ENCODE peak calls at places on chromosomes 1 and 21, in eight cellular contexts. R is HT1080, H is breast epithelium, U is AG09319, L is anterior cingulate cortex, O is NCI-H1105 treated with DMSO at 0.1 percent for 48 hours, S is left colon, E is substantia nigra. Y is an unnamed sample.

GRCh38 chr1:45499415-45499769 is 481 bp downstream of the CCDC163 start:
- DNase-seq in R (no peak), H (no peak), U (no peak), L (no peak), O (no peak), S (peak), E (no peak), Y (no peak)

GRCh38 chr1:182304218-182305016 is 87.2 kb downstream of the GLUL start:
- DNase-seq in R (no peak), H (no peak), U (no peak), L (no peak), O (peak), S (no peak), E (no peak), Y (no peak)

GRCh38 chr1:20713440-20713839 is 4.4 kb downstream of the KIF17 start:
- DNase-seq in R (no peak), H (no peak), U (no peak), L (no peak), O (no peak), S (no peak), E (no peak), Y (no peak)

GRCh38 chr1:44908427-44908826 is 65.4 kb upstream of the PTCH2 start:
- DNase-seq in R (no peak), H (no peak), U (no peak), L (no peak), O (no peak), S (no peak), E (no peak), Y (no peak)

GRCh38 chr1:187244623-187245022 is 415.9 kb downstream of the PLA2G4A start:
- DNase-seq in R (no peak), H (peak), U (no peak), L (no peak), O (peak), S (no peak), E (no peak), Y (no peak)

GRCh38 chr21:32626633-32627196 is 14.5 kb upstream of the CFAP298 start:
- DNase-seq in R (peak), H (no peak), U (peak), L (no peak), O (no peak), S (no peak), E (no peak), Y (no peak)

GRCh38 chr1:12409676-12410075 is 179.8 kb downstream of the VPS13D start:
- DNase-seq in R (no peak), H (no peak), U (no peak), L (no peak), O (no peak), S (peak), E (no peak), Y (peak)

GRCh38 chr1:153395776-153396175 is 4.9 kb upstream of the S100A8 start:
- DNase-seq in R (no peak), H (peak), U (no peak), L (no peak), O (no peak), S (no peak), E (no peak), Y (peak)

GRCh38 chr1:198173832-198174231 is 17.0 kb downstream of the NEK7 start:
- DNase-seq in R (no peak), H (no peak), U (no peak), L (no peak), O (no peak), S (no peak), E (no peak), Y (no peak)

GRCh38 chr1:92277105-92277504 is 21.7 kb downstream of the GLMN start:
- DNase-seq in R (peak), H (no peak), U (no peak), L (no peak), O (no peak), S (no peak), E (no peak), Y (no peak)

GRCh38 chr1:220271706-220272046 is 577 bp downstream of the RAB3GAP2 start:
- DNase-seq in R (peak), H (no peak), U (no peak), L (no peak), O (no peak), S (no peak), E (no peak), Y (peak)

GRCh38 chr21:45167796-45168222 is 93.4 kb downstream of the ADARB1 start:
- DNase-seq in R (no peak), H (no peak), U (peak), L (no peak), O (no peak), S (no peak), E (no peak), Y (no peak)